ENCODE peak calls at places on chromosome 6, in nine cellular contexts. S is psoas muscle, G is lower leg skin, J is lower lobe of right lung, U is AG10803, A is Calu3, Q is mesothelial cell of epicardium, Z is A673, R is BE2C. O is an unnamed sample.
A peak's percentile ranks its signal among the peaks of the same experiment; 100 is the strongest.

GRCh38 chr6:157012355-157012754 is 235.2 kb downstream of the ARID1B start:
- DNase-seq in S (no peak), G (no peak), J (no peak), U (no peak), A (no peak), Q (no peak), Z (no peak), R (no peak), O (no peak)

GRCh38 chr6:16419636-16420331 is 181.4 kb downstream of the GMPR start:
- DNase-seq in S (no peak), G (no peak), J (no peak), U (no peak), A (no peak), Q (no peak), Z (no peak), R (no peak), O (no peak)

GRCh38 chr6:109791301-109791700 is 100.2 kb downstream of the FIG4 start:
- DNase-seq in S (no peak), G (no peak), J (no peak), U (peak; percentile 12), A (no peak), Q (no peak), Z (no peak), R (no peak), O (no peak)

GRCh38 chr6:144063246-144063743 is 32.1 kb downstream of the SF3B5 start:
- DNase-seq in S (no peak), G (no peak), J (no peak), U (no peak), A (no peak), Q (no peak), Z (no peak), R (no peak), O (no peak)

GRCh38 chr6:157814883-157815282 is 8.2 kb upstream of the SNX9 start:
- DNase-seq in S (no peak), G (no peak), J (no peak), U (no peak), A (no peak), Q (no peak), Z (no peak), R (no peak), O (no peak)

GRCh38 chr6:146905313-146905712 is 298.9 kb upstream of the STXBP5 start:
- DNase-seq in S (no peak), G (no peak), J (no peak), U (peak; percentile 81), A (peak; percentile 59), Q (no peak), Z (peak; percentile 56), R (peak; percentile 69), O (no peak)

GRCh38 chr6:68876792-68877493 is 241.9 kb downstream of the ADGRB3 start:
- DNase-seq in S (no peak), G (no peak), J (no peak), U (peak; percentile 12), A (no peak), Q (no peak), Z (peak; percentile 61), R (no peak), O (no peak)

GRCh38 chr6:170174771-170175643 is 115.9 kb downstream of the DLL1 start:
- DNase-seq in S (peak; percentile 44), G (peak; percentile 76), J (peak; percentile 44), U (no peak), A (no peak), Q (peak; percentile 18), Z (no peak), R (no peak), O (no peak)

GRCh38 chr6:75386050-75386770 is 101.6 kb upstream of the TMEM30A start:
- DNase-seq in S (no peak), G (no peak), J (no peak), U (peak; percentile 80), A (no peak), Q (no peak), Z (no peak), R (no peak), O (no peak)

GRCh38 chr6:3939964-3940363 is 90.8 kb downstream of the FAM50B start:
- DNase-seq in S (no peak), G (no peak), J (no peak), U (peak; percentile 18), A (no peak), Q (no peak), Z (no peak), R (peak; percentile 35), O (no peak)

GRCh38 chr6:116087437-116088027 is 13.1 kb upstream of the NT5DC1 start:
- DNase-seq in S (no peak), G (no peak), J (no peak), U (peak; percentile 58), A (no peak), Q (no peak), Z (no peak), R (no peak), O (no peak)

GRCh38 chr6:10585232-10585887 is 64.2 kb downstream of the GCNT2 start:
- DNase-seq in S (no peak), G (peak; percentile 40), J (no peak), U (no peak), A (no peak), Q (no peak), Z (peak; percentile 39), R (no peak), O (no peak)

GRCh38 chr6:163992701-163993100 is 578.2 kb downstream of the QKI start:
- DNase-seq in S (no peak), G (no peak), J (no peak), U (no peak), A (no peak), Q (no peak), Z (no peak), R (no peak), O (no peak)

GRCh38 chr6:148044261-148044731 is 298.3 kb upstream of the SASH1 start:
- DNase-seq in S (no peak), G (no peak), J (no peak), U (peak; percentile 2), A (no peak), Q (no peak), Z (no peak), R (no peak), O (no peak)

GRCh38 chr6:104887350-104887749 is 27.6 kb upstream of the HACE1 start:
- DNase-seq in S (no peak), G (no peak), J (no peak), U (peak; percentile 12), A (no peak), Q (no peak), Z (peak; percentile 60), R (no peak), O (no peak)

DNA sequence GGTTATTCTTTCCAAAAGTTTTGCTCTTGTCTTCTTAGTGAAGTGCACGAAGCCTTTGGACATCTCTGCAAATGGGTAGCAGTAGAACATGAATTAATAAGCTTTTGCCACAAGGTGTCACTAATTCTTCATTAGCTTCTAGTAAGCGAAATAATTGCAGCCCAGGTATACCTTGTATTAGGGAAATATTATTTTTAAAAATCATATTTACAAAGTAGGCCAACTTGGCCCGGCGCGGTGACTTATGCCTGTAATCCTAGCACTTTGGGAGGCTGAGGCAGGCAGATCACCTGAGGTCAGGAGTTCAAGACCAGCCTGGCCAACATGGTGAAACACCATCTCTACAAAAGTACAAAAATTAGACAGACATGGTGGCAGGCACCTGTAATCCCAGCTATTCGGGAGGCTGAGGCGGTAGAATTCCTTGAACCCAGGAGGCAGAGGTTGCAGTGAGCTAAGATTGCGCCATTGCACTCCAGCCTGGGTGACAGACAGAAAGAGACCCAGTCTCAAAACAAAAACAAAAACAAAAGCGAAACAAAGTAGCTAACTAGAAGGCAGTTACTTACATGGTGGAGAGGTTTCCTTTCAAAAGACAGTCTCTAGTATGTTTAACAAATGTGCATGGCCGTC is 8.8 kb upstream of the RSPH3 start:
- DNase-seq in S (no peak), G (no peak), J (no peak), U (peak; percentile 26), A (no peak), Q (no peak), Z (peak; percentile 32), R (no peak), O (no peak)
- TF ChIP-seq CTCF in S (peak; percentile 34), G (no peak), J (peak; percentile 43), U (peak; percentile 56), A (no peak), Q (no peak), Z (peak; percentile 52), R (peak; percentile 34), O (peak; percentile 30)

GRCh38 chr6:120083186-120083585 is 733.6 kb upstream of the MAN1A1 start:
- DNase-seq in S (no peak), G (no peak), J (no peak), U (no peak), A (no peak), Q (no peak), Z (no peak), R (no peak), O (no peak)

GRCh38 chr6:120077489-120077888 is 727.9 kb upstream of the MAN1A1 start:
- DNase-seq in S (no peak), G (peak; percentile 64), J (no peak), U (peak; percentile 10), A (peak; percentile 2), Q (no peak), Z (no peak), R (peak; percentile 68), O (peak; percentile 9)
- TF ChIP-seq CTCF in S (no peak), G (no peak), J (no peak), U (peak; percentile 32), A (no peak), Q (no peak), Z (no peak), R (peak; percentile 66), O (no peak)

DNA sequence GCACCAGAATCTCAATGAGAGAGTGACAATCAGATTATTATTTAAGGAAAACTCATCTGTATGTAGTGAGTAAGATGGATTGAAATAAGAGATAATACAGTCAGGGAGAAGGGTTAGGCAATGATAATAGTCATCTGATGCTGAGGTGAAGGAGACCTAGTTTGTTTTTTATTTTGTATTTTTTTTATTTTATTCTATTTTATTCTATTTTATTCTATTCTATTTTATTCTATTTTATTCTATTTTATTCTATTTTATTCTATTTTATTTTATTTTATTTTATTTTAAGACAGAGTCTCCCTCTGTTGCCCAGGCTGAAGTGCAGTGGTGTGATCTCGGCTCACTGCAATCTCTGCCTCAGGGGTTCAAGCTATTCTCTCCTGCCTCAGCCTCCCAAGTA is 72.7 kb upstream of the RCAN2 start:
- DNase-seq in S (no peak), G (no peak), J (no peak), U (no peak), A (no peak), Q (no peak), Z (no peak), R (no peak), O (no peak)
- TF ChIP-seq CTCF in S (no peak), G (no peak), J (no peak), U (no peak), A (no peak), Q (no peak), Z (no peak), R (no peak), O (no peak)

GRCh38 chr6:113017316-113017715 is 670.2 kb downstream of the RFPL4B start:
- DNase-seq in S (no peak), G (no peak), J (no peak), U (peak; percentile 76), A (no peak), Q (no peak), Z (no peak), R (no peak), O (no peak)

GRCh38 chr6:113019176-113019575 is 672.0 kb downstream of the RFPL4B start:
- DNase-seq in S (no peak), G (no peak), J (no peak), U (no peak), A (no peak), Q (no peak), Z (no peak), R (no peak), O (no peak)

GRCh38 chr6:113015249-113015648 is 668.1 kb downstream of the RFPL4B start:
- DNase-seq in S (no peak), G (no peak), J (no peak), U (peak; percentile 78), A (no peak), Q (no peak), Z (no peak), R (no peak), O (no peak)

GRCh38 chr6:113018351-113019151 is 671.4 kb downstream of the RFPL4B start:
- DNase-seq in S (no peak), G (no peak), J (no peak), U (peak; percentile 97), A (no peak), Q (no peak), Z (no peak), R (no peak), O (no peak)
- TF ChIP-seq CTCF in S (no peak), G (no peak), J (no peak), U (no peak), A (no peak), Q (no peak), Z (no peak), R (no peak), O (no peak)

O was measured in endothelial cell.